ENCODE peak calls at places on chromosomes 16 and 17, in six cellular contexts. U, P, L, H, F and S are unnamed samples.

GRCh38 chr17:68255151-68255550 is 7.3 kb downstream of the AMZ2 start:
- DNase-seq in P (no peak), F (no peak), L (no peak), U (no peak), H (no peak), S (no peak)

GRCh38 chr16:77227745-77228144 is 28.5 kb downstream of the SYCE1L start:
- DNase-seq in P (no peak), L (no peak), U (no peak), F (no peak), H (no peak), S (no peak)

GRCh38 chr17:66655861-66656260 is 179.1 kb upstream of the CACNG5 start:
- DNase-seq in L (no peak), H (peak), P (no peak), F (no peak), U (peak), S (no peak)

GRCh38 chr17:58316260-58316960 is 12.2 kb downstream of the TSPOAP1 start:
- DNase-seq in F (no peak), P (no peak), L (no peak), H (no peak), U (no peak), S (no peak)

GRCh38 chr16:8720080-8720966 is 45.9 kb downstream of the ABAT start:
- DNase-seq in F (no peak), U (no peak), H (no peak), L (no peak), P (no peak), S (no peak)

GRCh38 chr16:85757341-85757822 is 6.5 kb upstream of the C16orf74 start:
- DNase-seq in L (no peak), F (no peak), P (no peak), U (no peak), H (no peak), S (no peak)

GRCh38 chr17:69733171-69734014 is 318.9 kb downstream of the MAP2K6 start:
- DNase-seq in L (no peak), P (no peak), F (no peak), U (no peak), H (no peak), S (peak)

GRCh38 chr16:30923554-30924085 is at the start of gene FBXL19:
- DNase-seq in L (no peak), F (no peak), U (no peak), H (no peak), P (no peak), S (no peak)

GRCh38 chr16:65333298-65333697 is 211.4 kb upstream of the CDH11 start:
- DNase-seq in F (no peak), P (no peak), U (no peak), H (no peak), L (no peak), S (no peak)

GRCh38 chr16:84582958-84583516 is 34.8 kb downstream of the COTL1 start:
- DNase-seq in L (no peak), F (no peak), U (no peak), H (no peak), P (no peak), S (no peak)

GRCh38 chr17:44014437-44015172 is at the start of gene TMEM101:
- DNase-seq in U (peak), L (peak), P (peak), F (peak), H (peak), S (peak)

GRCh38 chr16:86662195-86662594 is 83.8 kb downstream of the FOXL1 start:
- DNase-seq in F (no peak), P (no peak), U (no peak), H (no peak), L (no peak), S (no peak)

GRCh38 chr16:79559532-79559931 is 41.0 kb downstream of the MAF start:
- DNase-seq in H (no peak), F (no peak), L (no peak), P (no peak), U (no peak), S (no peak)

GRCh38 chr17:81340606-81341346 is 45.7 kb upstream of the SLC38A10 start:
- DNase-seq in U (no peak), H (no peak), F (no peak), L (no peak), P (no peak), S (no peak)

GRCh38 chr16:68470461-68471150 is 22.3 kb upstream of the SMPD3 start:
- DNase-seq in F (no peak), L (no peak), H (peak), U (no peak), P (peak), S (no peak)

GRCh38 chr16:86949116-86949515 is 368.1 kb downstream of the C16orf95 start:
- DNase-seq in P (no peak), F (no peak), L (no peak), U (no peak), H (no peak), S (no peak)

GRCh38 chr17:42568341-42569111 is 1.6 kb downstream of the MLX start:
- DNase-seq in P (no peak), U (no peak), F (no peak), L (no peak), H (no peak), S (no peak)

GRCh38 chr16:53090591-53091507 is 36.1 kb downstream of the CHD9 start:
- DNase-seq in U (no peak), F (no peak), H (peak), L (no peak), P (peak), S (no peak)

GRCh38 chr17:8376302-8377067 is at the start of gene KRABD2:
- DNase-seq in L (peak), U (peak), P (peak), F (peak), H (peak), S (peak)

GRCh38 chr17:73546770-73547345 is 97.4 kb downstream of the SDK2 start:
- DNase-seq in L (peak), F (no peak), H (no peak), P (peak), U (no peak), S (no peak)

GRCh38 chr17:28575126-28575795 is 1.4 kb downstream of the ALDOC start:
- DNase-seq in H (peak), U (no peak), F (no peak), P (no peak), L (no peak), S (no peak)

GRCh38 chr16:1331712-1332617 is 1.5 kb upstream of the BAIAP3 start:
- DNase-seq in L (peak), H (no peak), F (no peak), U (no peak), P (peak), S (peak)

GRCh38 chr17:68491864-68492263 is 20.4 kb upstream of the PRKAR1A start:
- DNase-seq in H (no peak), F (no peak), L (no peak), U (no peak), P (no peak), S (no peak)

GRCh38 chr17:34575182-34575581 is 4.2 kb upstream of the TMEM132E start:
- DNase-seq in F (no peak), L (no peak), P (no peak), U (no peak), H (no peak), S (no peak)

GRCh38 chr17:4170639-4171280 is 27.8 kb downstream of the CYB5D2 start:
- DNase-seq in L (no peak), P (no peak), F (no peak), U (no peak), H (no peak), S (no peak)

GRCh38 chr16:648071-648785 is 937 bp upstream of the WDR90 start:
- DNase-seq in P (peak), L (peak), U (no peak), F (no peak), H (no peak), S (no peak)

GRCh38 chr17:79464310-79465010 is 146.4 kb downstream of the RBFOX3 start:
- DNase-seq in P (no peak), L (no peak), H (peak), F (no peak), U (no peak), S (no peak)

GRCh38 chr16:81996664-81997529 is 14.4 kb downstream of the SDR42E1 start:
- DNase-seq in H (no peak), L (peak), P (no peak), U (no peak), F (no peak), S (peak)

GRCh38 chr17:5201011-5201410 is 9.3 kb upstream of the ZNF594 start:
- DNase-seq in F (no peak), U (no peak), H (no peak), L (no peak), P (no peak), S (no peak)

GRCh38 chr17:71085238-71086033 is 916.1 kb downstream of the KCNJ2 start:
- DNase-seq in L (peak), F (no peak), H (no peak), U (no peak), P (no peak), S (no peak)

GRCh38 chr17:44543905-44544523 is 13.3 kb upstream of the FZD2 start:
- DNase-seq in U (no peak), P (no peak), F (no peak), L (no peak), H (no peak), S (no peak)

GRCh38 chr16:88066680-88067529 is 115.7 kb downstream of the BANP start:
- DNase-seq in F (no peak), U (no peak), L (no peak), H (no peak), P (no peak), S (no peak)

GRCh38 chr17:2421315-2422147 is 20.7 kb upstream of the MNT start:
- DNase-seq in H (peak), F (no peak), P (no peak), U (no peak), L (no peak), S (no peak)